ENCODE peak calls at places on chromosomes 1 and 21, in ten cellular contexts. L is HT1080; T is NCI-H524; F is type B pancreatic cell; P is stimulated activated CD4-positive, alpha-beta T cell treated with anti-CD3 and anti-CD28 coated beads, Interleukin-1b, Interleukin-23, amount 100 ng/mL, for 1 hour; Q is ascending aorta; H is GM20000; J is cardiac fibroblast; K is NCI-H1092 treated with DMSO at 0.1 percent for 48 hours; S is COLO829. A is an unnamed sample.

GRCh38 chr1:2611034-2611501 is 21.7 kb downstream of the MMEL1 start:
- DNase-seq in L (no peak), T (no peak), F (no peak), P (no peak), Q (no peak), H (no peak), J (peak), K (peak), S (peak), A (peak)

GRCh38 chr1:51423098-51423821 is 92.9 kb upstream of the TTC39A start:
- DNase-seq in L (no peak), T (no peak), F (no peak), P (no peak), Q (no peak), H (no peak), J (peak), K (no peak), S (no peak), A (no peak)

GRCh38 chr21:15848632-15849031 is 118.8 kb downstream of the USP25 start:
- DNase-seq in L (peak), T (no peak), F (no peak), P (no peak), Q (no peak), H (no peak), J (no peak), K (no peak), S (no peak), A (peak)

GRCh38 chr1:78490861-78491310 is at the start of gene PTGFR:
- DNase-seq in L (peak), T (peak), F (no peak), P (no peak), Q (no peak), H (no peak), J (peak), K (no peak), S (no peak), A (peak)

GRCh38 chr1:4653796-4654715 is at the start of gene AJAP1:
- DNase-seq in L (no peak), T (no peak), F (no peak), P (no peak), Q (no peak), H (peak), J (no peak), K (no peak), S (no peak), A (no peak)

GRCh38 chr1:236261898-236262297 is 19.9 kb downstream of the ERO1B start:
- DNase-seq in L (no peak), T (no peak), F (no peak), P (no peak), Q (no peak), H (no peak), J (no peak), K (no peak), S (no peak), A (no peak)

GRCh38 chr21:27047331-27048314 is 80.7 kb upstream of the ADAMTS5 start:
- DNase-seq in L (peak), T (no peak), F (no peak), P (no peak), Q (no peak), H (no peak), J (no peak), K (no peak), S (no peak), A (peak)

GRCh38 chr1:161207173-161207572 is 5.0 kb downstream of the NDUFS2 start:
- DNase-seq in L (no peak), T (no peak), F (no peak), P (no peak), Q (no peak), H (no peak), J (peak), K (no peak), S (no peak), A (no peak)

GRCh38 chr1:32250893-32251716 is at the start of gene LCK:
- DNase-seq in L (no peak), T (no peak), F (no peak), P (no peak), Q (no peak), H (peak), J (no peak), K (no peak), S (no peak), A (no peak)

GRCh38 chr21:42650033-42650370 is 3.4 kb upstream of the PDE9A start:
- DNase-seq in L (no peak), T (no peak), F (no peak), P (no peak), Q (no peak), H (no peak), J (no peak), K (no peak), S (no peak), A (no peak)